ENCODE peak calls at places on chromosomes 6 and 20, in eight cellular contexts. One of them, this sample, is unnamed.

GRCh38 chr6:84227044-84227433 is 404 bp downstream of the CEP162 start:
- DNase-seq in endothelial cell of umbilical vein: peak; percentile 18
- DNase-seq in Peyer's patch: no peak
- DNase-seq in lower lobe of right lung: no peak
- DNase-seq in tibial artery: no peak
- DNase-seq in brain microvascular endothelial cell: no peak
- DNase-seq in astrocyte of the spinal cord: no peak
- DNase-seq in AG04450: no peak
- DNase-seq in this sample: no peak

GRCh38 chr20:62832951-62833391 is 16.1 kb downstream of the COL9A3 start:
- DNase-seq in brain microvascular endothelial cell: no peak
- DNase-seq in Peyer's patch: peak; percentile 72
- DNase-seq in endothelial cell of umbilical vein: no peak
- DNase-seq in astrocyte of the spinal cord: no peak
- DNase-seq in AG04450: no peak
- DNase-seq in lower lobe of right lung: no peak
- DNase-seq in tibial artery: no peak
- DNase-seq in this sample: no peak

GRCh38 chr20:14997791-14998190 is 660.4 kb upstream of the FLRT3 start:
- DNase-seq in tibial artery: no peak
- DNase-seq in astrocyte of the spinal cord: peak; percentile 70
- DNase-seq in AG04450: no peak
- DNase-seq in lower lobe of right lung: no peak
- DNase-seq in brain microvascular endothelial cell: peak; percentile 83
- DNase-seq in endothelial cell of umbilical vein: peak; percentile 60
- DNase-seq in Peyer's patch: no peak
- DNase-seq in this sample: no peak

GRCh38 chr20:8304124-8304800 is 172.2 kb downstream of the PLCB1 start:
- DNase-seq in endothelial cell of umbilical vein: no peak
- DNase-seq in astrocyte of the spinal cord: no peak
- DNase-seq in AG04450: no peak
- DNase-seq in brain microvascular endothelial cell: no peak
- DNase-seq in lower lobe of right lung: no peak
- DNase-seq in tibial artery: no peak
- DNase-seq in Peyer's patch: no peak
- DNase-seq in this sample: no peak

GRCh38 chr6:34273242-34273805 is 24.5 kb upstream of the SMIM29 start:
- DNase-seq in astrocyte of the spinal cord: peak; percentile 5
- DNase-seq in brain microvascular endothelial cell: peak; percentile 32
- DNase-seq in lower lobe of right lung: peak; percentile 60
- DNase-seq in Peyer's patch: no peak
- DNase-seq in AG04450: no peak
- DNase-seq in tibial artery: peak; percentile 72
- DNase-seq in endothelial cell of umbilical vein: peak; percentile 95
- DNase-seq in this sample: no peak

GRCh38 chr20:4775322-4776078 is 53.8 kb downstream of the PRND start:
- DNase-seq in endothelial cell of umbilical vein: no peak
- DNase-seq in brain microvascular endothelial cell: no peak
- DNase-seq in lower lobe of right lung: peak; percentile 55
- DNase-seq in astrocyte of the spinal cord: no peak
- DNase-seq in Peyer's patch: no peak
- DNase-seq in tibial artery: no peak
- DNase-seq in AG04450: no peak
- DNase-seq in this sample: no peak

GRCh38 chr6:168500519-168500918 is 59.5 kb downstream of the SMOC2 start:
- DNase-seq in brain microvascular endothelial cell: no peak
- DNase-seq in Peyer's patch: no peak
- DNase-seq in tibial artery: no peak
- DNase-seq in AG04450: no peak
- DNase-seq in endothelial cell of umbilical vein: no peak
- DNase-seq in astrocyte of the spinal cord: no peak
- DNase-seq in lower lobe of right lung: no peak
- DNase-seq in this sample: no peak

GRCh38 chr20:49936153-49937022 is at the start of gene RNF114:
- DNase-seq in lower lobe of right lung: peak; percentile 92
- DNase-seq in astrocyte of the spinal cord: peak; percentile 90
- DNase-seq in AG04450: peak; percentile 67
- DNase-seq in Peyer's patch: peak; percentile 96
- DNase-seq in tibial artery: peak; percentile 95
- DNase-seq in brain microvascular endothelial cell: peak; percentile 76
- DNase-seq in endothelial cell of umbilical vein: peak; percentile 83
- DNase-seq in this sample: peak; percentile 81

GRCh38 chr20:34562643-34563042 is 4.1 kb downstream of the MAP1LC3A start:
- DNase-seq in AG04450: no peak
- DNase-seq in lower lobe of right lung: no peak
- DNase-seq in astrocyte of the spinal cord: no peak
- DNase-seq in brain microvascular endothelial cell: no peak
- DNase-seq in tibial artery: no peak
- DNase-seq in Peyer's patch: no peak
- DNase-seq in endothelial cell of umbilical vein: peak; percentile 39
- DNase-seq in this sample: no peak
- TF ChIP-seq CTCF in AG04450: peak; percentile 50
- TF ChIP-seq CTCF in lower lobe of right lung: peak; percentile 54
- TF ChIP-seq CTCF in astrocyte of the spinal cord: peak; percentile 52
- TF ChIP-seq CTCF in brain microvascular endothelial cell: peak; percentile 73
- TF ChIP-seq CTCF in tibial artery: peak; percentile 25
- TF ChIP-seq CTCF in Peyer's patch: no peak
- TF ChIP-seq CTCF in endothelial cell of umbilical vein: peak; percentile 83
- TF ChIP-seq CTCF in this sample: peak; percentile 39

GRCh38 chr20:53707341-53708102 is 113.9 kb upstream of the ZNF217 start:
- DNase-seq in endothelial cell of umbilical vein: no peak
- DNase-seq in astrocyte of the spinal cord: peak; percentile 59
- DNase-seq in lower lobe of right lung: no peak
- DNase-seq in tibial artery: no peak
- DNase-seq in brain microvascular endothelial cell: peak; percentile 15
- DNase-seq in Peyer's patch: no peak
- DNase-seq in AG04450: peak; percentile 13
- DNase-seq in this sample: no peak
- H3K4me3 ChIP-seq in endothelial cell of umbilical vein: no peak overlapping the region
- H3K4me3 ChIP-seq in astrocyte of the spinal cord: no peak overlapping the region
- H3K4me3 ChIP-seq in lower lobe of right lung: no peak overlapping the region
- H3K4me3 ChIP-seq in tibial artery: no peak overlapping the region
- H3K4me3 ChIP-seq in brain microvascular endothelial cell: no peak overlapping the region
- H3K4me3 ChIP-seq in Peyer's patch: no peak overlapping the region
- H3K4me3 ChIP-seq in AG04450: no peak overlapping the region
- H3K4me3 ChIP-seq in this sample: no peak overlapping the region

DNA sequence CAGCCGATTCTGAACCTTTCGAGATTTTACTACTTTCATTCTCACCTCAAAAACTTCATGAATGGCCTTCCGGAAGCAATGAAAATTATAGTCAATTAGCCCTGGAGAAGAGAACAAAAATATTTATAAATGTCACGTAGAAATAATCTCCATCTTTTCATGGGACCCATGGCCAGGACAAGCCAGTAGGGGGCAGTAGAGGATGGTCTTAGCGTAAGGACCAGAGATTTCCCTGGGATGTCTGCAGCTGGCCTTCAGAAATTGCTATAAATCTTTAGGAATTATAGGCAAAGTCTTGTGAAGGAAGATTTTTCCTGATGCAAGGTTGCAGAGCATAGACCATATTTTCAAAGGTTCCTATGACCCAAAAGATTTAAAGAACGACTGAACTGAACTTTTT is 15.6 kb upstream of the UBE2J1 start:
- DNase-seq in brain microvascular endothelial cell: peak; percentile 46
- DNase-seq in endothelial cell of umbilical vein: peak; percentile 60
- DNase-seq in Peyer's patch: peak; percentile 87
- DNase-seq in astrocyte of the spinal cord: peak; percentile 51
- DNase-seq in tibial artery: peak; percentile 72
- DNase-seq in AG04450: no peak
- DNase-seq in lower lobe of right lung: peak; percentile 53
- DNase-seq in this sample: peak; percentile 58
- TF ChIP-seq CTCF in brain microvascular endothelial cell: peak; percentile 89
- TF ChIP-seq CTCF in endothelial cell of umbilical vein: peak; percentile 69
- TF ChIP-seq CTCF in Peyer's patch: peak; percentile 73
- TF ChIP-seq CTCF in astrocyte of the spinal cord: peak; percentile 91
- TF ChIP-seq CTCF in tibial artery: peak; percentile 77
- TF ChIP-seq CTCF in AG04450: peak; percentile 84
- TF ChIP-seq CTCF in lower lobe of right lung: peak; percentile 75
- TF ChIP-seq CTCF in this sample: peak; percentile 88

GRCh38 chr20:46649650-46649949 is 1.7 kb downstream of the SLC13A3 start:
- DNase-seq in astrocyte of the spinal cord: no peak
- DNase-seq in lower lobe of right lung: no peak
- DNase-seq in brain microvascular endothelial cell: no peak
- DNase-seq in endothelial cell of umbilical vein: no peak
- DNase-seq in AG04450: no peak
- DNase-seq in Peyer's patch: no peak
- DNase-seq in tibial artery: no peak
- DNase-seq in this sample: no peak

GRCh38 chr20:46650575-46651090 is 626 bp downstream of the SLC13A3 start:
- DNase-seq in brain microvascular endothelial cell: no peak
- DNase-seq in Peyer's patch: no peak
- DNase-seq in lower lobe of right lung: no peak
- DNase-seq in AG04450: no peak
- DNase-seq in tibial artery: no peak
- DNase-seq in endothelial cell of umbilical vein: no peak
- DNase-seq in astrocyte of the spinal cord: no peak
- DNase-seq in this sample: no peak

GRCh38 chr20:46649965-46650542 is 1.2 kb downstream of the SLC13A3 start:
- DNase-seq in Peyer's patch: no peak
- DNase-seq in astrocyte of the spinal cord: no peak
- DNase-seq in AG04450: no peak
- DNase-seq in endothelial cell of umbilical vein: no peak
- DNase-seq in lower lobe of right lung: no peak
- DNase-seq in brain microvascular endothelial cell: no peak
- DNase-seq in tibial artery: no peak
- DNase-seq in this sample: no peak

GRCh38 chr20:46652699-46653098 is 1.4 kb upstream of the SLC13A3 start:
- DNase-seq in lower lobe of right lung: no peak
- DNase-seq in tibial artery: no peak
- DNase-seq in astrocyte of the spinal cord: no peak
- DNase-seq in endothelial cell of umbilical vein: no peak
- DNase-seq in brain microvascular endothelial cell: no peak
- DNase-seq in Peyer's patch: no peak
- DNase-seq in AG04450: no peak
- DNase-seq in this sample: no peak

GRCh38 chr20:46651091-46651962 is at the start of gene SLC13A3:
- DNase-seq in brain microvascular endothelial cell: no peak
- DNase-seq in endothelial cell of umbilical vein: no peak
- DNase-seq in AG04450: no peak
- DNase-seq in lower lobe of right lung: no peak
- DNase-seq in tibial artery: no peak
- DNase-seq in Peyer's patch: no peak
- DNase-seq in astrocyte of the spinal cord: no peak
- DNase-seq in this sample: no peak
- H3K4me3 ChIP-seq in brain microvascular endothelial cell: no peak within 1 kb of the TSS
- H3K4me3 ChIP-seq in endothelial cell of umbilical vein: no peak within 1 kb of the TSS
- H3K4me3 ChIP-seq in AG04450: no peak within 1 kb of the TSS
- H3K4me3 ChIP-seq in lower lobe of right lung: no peak within 1 kb of the TSS
- H3K4me3 ChIP-seq in tibial artery: peak within 1 kb of the TSS; percentile 8
- H3K4me3 ChIP-seq in Peyer's patch: no peak within 1 kb of the TSS
- H3K4me3 ChIP-seq in astrocyte of the spinal cord: no peak within 1 kb of the TSS
- H3K4me3 ChIP-seq in this sample: peak within 1 kb of the TSS; percentile 53

This sample was measured in dorsolateral prefrontal cortex.